ENCODE peak calls at places on chromosomes 4 and X, in five cellular contexts. One of them, this sample, is unnamed. For H3K9me3, the result is how much of the 10 kb centered on the place peaks cover.

GRCh38 chrX:144265641-144266040 is 381.8 kb downstream of the UBE2NL start:
- DNase-seq in uterus: no peak
- DNase-seq in K562: no peak
- DNase-seq in A549: no peak
- DNase-seq in heart left ventricle: no peak
- DNase-seq in this sample: no peak

GRCh38 chrX:47217121-47217851 is 1.2 kb upstream of the CDK16 start:
- DNase-seq in A549: no peak
- DNase-seq in uterus: peak
- DNase-seq in K562: no peak
- DNase-seq in heart left ventricle: no peak
- DNase-seq in this sample: peak

GRCh38 chrX:104988038-104988437 is 232.5 kb downstream of the TEX13A start:
- DNase-seq in A549: no peak
- DNase-seq in heart left ventricle: no peak
- DNase-seq in uterus: no peak
- DNase-seq in K562: no peak
- DNase-seq in this sample: no peak

GRCh38 chr4:4368821-4369580 is 17.9 kb upstream of the NSG1 start:
- DNase-seq in A549: no peak
- DNase-seq in heart left ventricle: no peak
- DNase-seq in K562: no peak
- DNase-seq in uterus: no peak
- DNase-seq in this sample: peak

GRCh38 chr4:79290376-79290775 is 35.5 kb downstream of the NAA11 start:
- DNase-seq in A549: no peak
- DNase-seq in K562: no peak
- DNase-seq in uterus: no peak
- DNase-seq in heart left ventricle: no peak
- DNase-seq in this sample: no peak

GRCh38 chrX:2397648-2398340 is 103.0 kb downstream of the DHRSX start:
- DNase-seq in K562: no peak
- DNase-seq in A549: no peak
- DNase-seq in uterus: no peak
- DNase-seq in heart left ventricle: no peak
- DNase-seq in this sample: peak

GRCh38 chr4:184705692-184706091 is 28.2 kb downstream of the CENPU start:
- DNase-seq in A549: no peak
- DNase-seq in K562: no peak
- DNase-seq in heart left ventricle: no peak
- DNase-seq in uterus: no peak
- DNase-seq in this sample: no peak

GRCh38 chrX:19121898-19122640 is at the start of gene ADGRG2:
- DNase-seq in uterus: no peak
- DNase-seq in A549: peak
- DNase-seq in heart left ventricle: peak
- DNase-seq in K562: no peak
- DNase-seq in this sample: peak

GRCh38 chr4:65646136-65646535 is 24.2 kb downstream of the EPHA5 start:
- DNase-seq in heart left ventricle: no peak
- DNase-seq in K562: no peak
- DNase-seq in A549: no peak
- DNase-seq in uterus: no peak
- DNase-seq in this sample: no peak

GRCh38 chr4:141090473-141090872 is 42.8 kb downstream of the RNF150 start:
- DNase-seq in K562: no peak
- DNase-seq in heart left ventricle: no peak
- DNase-seq in uterus: no peak
- DNase-seq in A549: no peak
- DNase-seq in this sample: no peak

GRCh38 chr4:82376109-82376508 is 2.3 kb upstream of the HNRNPD start:
- DNase-seq in K562: no peak
- DNase-seq in heart left ventricle: no peak
- DNase-seq in uterus: no peak
- DNase-seq in A549: no peak
- DNase-seq in this sample: no peak

GRCh38 chr4:82372502-82372873 is 1.3 kb downstream of the HNRNPD start:
- DNase-seq in K562: peak
- DNase-seq in uterus: no peak
- DNase-seq in heart left ventricle: no peak
- DNase-seq in A549: peak
- DNase-seq in this sample: no peak

GRCh38 chr4:82373816-82374740 is at the start of gene HNRNPD:
- DNase-seq in K562: peak
- DNase-seq in A549: peak
- DNase-seq in heart left ventricle: peak
- DNase-seq in uterus: peak
- DNase-seq in this sample: peak

GRCh38 chr4:82371398-82371972 is 2.3 kb downstream of the HNRNPD start:
- DNase-seq in uterus: no peak
- DNase-seq in heart left ventricle: no peak
- DNase-seq in K562: peak
- DNase-seq in A549: no peak
- DNase-seq in this sample: peak

DNA sequence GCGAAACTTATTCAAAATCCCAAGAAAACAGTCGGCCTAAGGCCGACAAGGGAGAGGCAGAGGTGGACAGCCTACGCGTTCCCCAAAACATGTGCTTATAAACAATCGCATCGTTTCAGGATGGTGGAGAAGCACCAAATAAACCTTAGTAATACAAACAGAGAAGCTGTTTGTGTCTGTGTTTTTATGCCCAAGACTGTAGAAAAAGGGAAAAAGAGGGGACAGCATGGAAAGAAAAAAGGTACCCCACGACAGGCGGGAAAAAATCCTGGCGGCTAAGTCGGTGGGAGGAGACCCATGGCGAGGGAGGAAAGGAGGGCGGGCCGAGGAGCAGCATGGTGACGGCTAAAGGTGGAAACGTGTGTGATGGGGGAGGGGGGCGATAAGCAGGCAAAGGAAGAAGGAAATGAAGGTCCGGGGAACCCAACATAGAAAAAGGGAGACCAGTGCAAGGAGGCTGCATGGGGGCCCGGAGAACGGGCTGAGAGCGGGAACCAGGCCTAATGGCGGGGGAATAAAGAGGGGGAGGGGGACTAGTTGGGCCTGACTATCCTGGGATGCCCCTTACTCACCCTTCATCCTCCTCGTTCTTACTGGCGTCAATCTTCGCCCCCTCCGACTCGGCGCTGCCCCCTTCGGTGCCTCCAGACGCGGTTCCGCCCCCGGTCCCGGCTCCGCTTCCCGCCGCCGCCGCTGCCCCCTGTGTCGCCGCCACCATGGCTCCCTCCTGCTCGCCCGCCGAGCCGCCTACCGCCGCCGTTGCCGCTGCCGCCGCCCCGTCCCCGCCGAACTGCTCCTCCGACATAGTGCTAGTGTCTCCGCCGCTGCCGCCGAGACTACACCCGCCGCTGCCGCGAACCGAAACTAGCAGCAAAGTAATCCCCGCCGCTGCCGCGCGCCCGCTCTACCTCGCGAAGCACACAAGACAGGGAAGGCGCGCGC is 646 bp downstream of the HNRNPD start:
- DNase-seq in K562: peak
- DNase-seq in heart left ventricle: peak
- DNase-seq in uterus: peak
- DNase-seq in A549: peak
- DNase-seq in this sample: peak
- TF ChIP-seq CTCF in K562: no peak
- TF ChIP-seq CTCF in heart left ventricle: no peak
- TF ChIP-seq CTCF in uterus: no peak
- TF ChIP-seq CTCF in A549: no peak
- TF ChIP-seq CTCF in this sample: no peak

DNA sequence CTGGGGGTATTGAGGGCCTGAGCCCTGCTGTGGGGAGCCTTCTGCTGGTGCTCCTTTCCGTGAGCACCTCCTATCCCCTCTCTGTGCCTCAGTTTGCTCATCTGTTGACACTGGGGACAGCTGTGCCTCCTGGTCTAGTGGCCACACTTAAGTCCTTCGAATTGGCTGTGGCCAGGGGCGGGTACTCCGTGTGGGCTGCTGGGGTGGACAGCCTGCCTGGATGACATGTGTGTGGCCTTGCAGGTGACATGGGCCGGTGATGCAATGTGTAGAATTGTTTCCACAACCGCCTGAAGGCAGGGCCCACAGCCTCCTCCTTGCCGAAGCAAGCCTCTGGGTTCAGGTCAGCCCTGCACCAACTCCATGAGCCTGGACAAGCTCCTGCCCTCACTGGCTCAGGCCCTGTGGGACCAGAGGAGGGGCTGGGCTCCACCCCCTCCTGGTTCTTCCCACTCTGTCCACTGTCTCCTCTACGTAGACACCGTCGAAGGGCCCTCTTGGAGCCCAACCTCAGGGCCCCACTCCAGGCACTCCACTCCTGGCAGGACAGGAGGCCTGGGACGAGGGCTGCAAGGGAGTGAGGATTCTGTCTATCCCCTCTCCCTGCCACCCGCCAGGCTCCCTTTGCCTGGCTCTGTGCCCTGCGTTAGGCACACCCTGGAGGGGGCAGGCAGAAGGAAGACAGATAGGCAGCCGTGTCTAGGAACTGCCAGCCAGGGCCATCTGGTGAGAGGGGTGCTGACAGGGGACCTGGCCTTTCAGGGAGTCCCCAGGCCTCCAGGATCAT is 1.2 kb downstream of the SH3BP2 start:
- DNase-seq in uterus: peak
- DNase-seq in K562: peak
- DNase-seq in heart left ventricle: peak
- DNase-seq in A549: peak
- DNase-seq in this sample: peak
- H3K27ac ChIP-seq in uterus: peak
- H3K27ac ChIP-seq in K562: peak
- H3K27ac ChIP-seq in heart left ventricle: peak
- H3K27ac ChIP-seq in A549: peak
- H3K27ac ChIP-seq in this sample: peak

GRCh38 chr4:55938501-55938900 is 10.2 kb upstream of the CEP135 start:
- DNase-seq in heart left ventricle: no peak
- DNase-seq in A549: no peak
- DNase-seq in K562: no peak
- DNase-seq in uterus: no peak
- DNase-seq in this sample: no peak

GRCh38 chr4:55947254-55947882 is 1.4 kb upstream of the CEP135 start:
- DNase-seq in A549: no peak
- DNase-seq in K562: peak
- DNase-seq in heart left ventricle: no peak
- DNase-seq in uterus: no peak
- DNase-seq in this sample: no peak

GRCh38 chr4:55939437-55939836 is 9.3 kb upstream of the CEP135 start:
- DNase-seq in K562: no peak
- DNase-seq in heart left ventricle: no peak
- DNase-seq in A549: no peak
- DNase-seq in uterus: no peak
- DNase-seq in this sample: no peak

GRCh38 chr4:55941881-55942280 is 6.9 kb upstream of the CEP135 start:
- DNase-seq in A549: no peak
- DNase-seq in K562: no peak
- DNase-seq in uterus: no peak
- DNase-seq in heart left ventricle: no peak
- DNase-seq in this sample: no peak
- H3K9me3 ChIP-seq in A549: under half
- H3K9me3 ChIP-seq in K562: under half
- H3K9me3 ChIP-seq in uterus: under half
- H3K9me3 ChIP-seq in heart left ventricle: under half
- H3K9me3 ChIP-seq in this sample: under half

DNA sequence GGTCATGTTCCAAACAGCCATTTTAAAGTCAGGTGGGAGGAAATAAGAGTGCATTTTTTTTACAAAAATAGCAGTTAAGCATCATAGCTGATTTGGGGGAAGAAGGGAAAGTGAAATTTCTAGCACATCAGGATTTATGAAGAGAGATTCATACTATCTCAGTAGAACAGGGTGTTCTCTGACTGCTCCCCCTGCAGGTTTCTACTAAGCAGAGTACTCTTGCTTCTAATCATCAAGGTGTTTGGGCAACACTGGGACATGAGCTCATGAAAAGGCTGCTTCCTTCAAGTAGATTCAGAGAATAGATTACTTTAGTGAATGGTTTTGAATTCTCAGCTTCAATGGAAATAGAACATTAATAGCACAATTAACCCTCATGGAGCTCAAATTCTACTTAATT is 591.4 kb upstream of the PCDH10 start:
- DNase-seq in K562: no peak
- DNase-seq in A549: peak
- DNase-seq in heart left ventricle: no peak
- DNase-seq in uterus: no peak
- DNase-seq in this sample: no peak
- TF ChIP-seq CTCF in K562: no peak
- TF ChIP-seq CTCF in A549: no peak
- TF ChIP-seq CTCF in heart left ventricle: no peak
- TF ChIP-seq CTCF in uterus: no peak
- TF ChIP-seq CTCF in this sample: no peak